ENCODE peak calls at places on chromosomes 4 and X, in five cellular contexts. I, R, E, B and Z are unnamed samples.

GRCh38 chr4:180084561-180084960 is 2158.6 kb upstream of the TENM3 start:
- DNase-seq in E (peak; percentile 43), I (no peak), B (no peak), R (no peak), Z (no peak)

GRCh38 chr4:14580061-14580460 is 422.2 kb upstream of the CPEB2 start:
- DNase-seq in R (no peak), B (no peak), E (no peak), I (no peak), Z (no peak)

GRCh38 chr4:183798249-183798920 is 106.7 kb upstream of the STOX2 start:
- DNase-seq in R (peak; percentile 8), I (no peak), E (no peak), B (no peak), Z (no peak)

GRCh38 chr4:109506890-109507289 is 53.2 kb upstream of the MCUB start:
- DNase-seq in B (no peak), R (no peak), I (no peak), E (peak; percentile 2), Z (no peak)

GRCh38 chr4:2636331-2636730 is 99.9 kb downstream of the FAM193A start:
- DNase-seq in B (no peak), I (no peak), R (no peak), E (no peak), Z (no peak)

GRCh38 chr4:1080961-1081688 is 32.2 kb downstream of the RNF212 start:
- DNase-seq in B (no peak), E (peak; percentile 71), I (peak; percentile 34), R (peak; percentile 46), Z (no peak)

GRCh38 chr4:89338206-89338605 is 30.6 kb upstream of the GPRIN3 start:
- DNase-seq in R (no peak), B (no peak), E (no peak), I (no peak), Z (no peak)

GRCh38 chrX:9859711-9860555 is 73.7 kb downstream of the SHROOM2 start:
- DNase-seq in I (no peak), E (peak; percentile 83), B (no peak), R (no peak), Z (peak; percentile 62)

GRCh38 chrX:63426519-63426918 is 75.4 kb upstream of the SPIN4 start:
- DNase-seq in B (no peak), R (no peak), I (no peak), E (no peak), Z (peak; percentile 16)

GRCh38 chr4:41006141-41006540 is 208.2 kb downstream of the APBB2 start:
- DNase-seq in E (peak; percentile 55), B (no peak), R (no peak), I (peak; percentile 45), Z (peak; percentile 55)

GRCh38 chrX:48540015-48540350 is 469 bp downstream of the TBC1D25 start:
- DNase-seq in E (peak; percentile 14), B (peak; percentile 59), I (peak; percentile 59), R (no peak), Z (peak; percentile 35)

GRCh38 chr4:119099227-119099910 is 36.3 kb upstream of the MYOZ2 start:
- DNase-seq in R (no peak), E (peak; percentile 62), B (no peak), I (peak; percentile 49), Z (peak; percentile 92)

GRCh38 chr4:74426101-74426500 is 18.8 kb upstream of the AREG start:
- DNase-seq in R (no peak), E (peak; percentile 91), I (peak; percentile 72), B (no peak), Z (peak; percentile 79)

GRCh38 chrX:37955273-37955672 is 51.1 kb upstream of the SYTL5 start:
- DNase-seq in E (no peak), I (no peak), B (no peak), R (no peak), Z (peak; percentile 28)

GRCh38 chr4:88705805-88706518 is 8.3 kb upstream of the NAP1L5 start:
- DNase-seq in R (no peak), I (peak; percentile 52), E (peak; percentile 57), B (no peak), Z (peak; percentile 23)

GRCh38 chr4:71186257-71186565 is 152.6 kb upstream of the SLC4A4 start:
- DNase-seq in I (no peak), R (no peak), E (no peak), B (no peak), Z (no peak)

GRCh38 chr4:146550161-146550560 is 28.4 kb upstream of the SLC10A7 start:
- DNase-seq in R (peak; percentile 22), E (no peak), B (no peak), I (no peak), Z (no peak)

GRCh38 chr4:74838746-74839370 is 44.5 kb upstream of the BTC start:
- DNase-seq in E (peak; percentile 18), I (peak; percentile 70), B (no peak), R (no peak), Z (peak; percentile 44)

GRCh38 chr4:141636771-141637460 is 533 bp downstream of the IL15 start:
- DNase-seq in I (peak; percentile 51), B (peak; percentile 17), E (peak; percentile 64), R (no peak), Z (peak; percentile 72)

GRCh38 chr4:118180776-118181175 is 146.5 kb downstream of the NDST3 start:
- DNase-seq in I (no peak), B (no peak), R (no peak), E (peak; percentile 47), Z (no peak)

GRCh38 chrX:136933617-136934145 is 53.2 kb upstream of the RBMX start:
- DNase-seq in I (no peak), B (no peak), R (no peak), E (no peak), Z (no peak)

GRCh38 chr4:120850048-120850599 is 72.4 kb downstream of the PRDM5 start:
- DNase-seq in B (no peak), E (peak; percentile 68), R (no peak), I (peak; percentile 41), Z (no peak)

GRCh38 chr4:2958446-2958845 is 4.8 kb downstream of the NOP14 start:
- DNase-seq in E (peak; percentile 47), I (no peak), B (no peak), R (no peak), Z (peak; percentile 56)

GRCh38 chr4:155667538-155668511 is 1.2 kb downstream of the GUCY1A1 start:
- DNase-seq in R (no peak), E (peak; percentile 27), B (no peak), I (peak; percentile 47), Z (peak; percentile 38)

GRCh38 chr4:98469776-98470175 is 188.6 kb downstream of the TSPAN5 start:
- DNase-seq in B (no peak), I (no peak), R (no peak), E (peak; percentile 21), Z (peak; percentile 34)

GRCh38 chr4:98468744-98469143 is 189.7 kb downstream of the TSPAN5 start:
- DNase-seq in I (peak; percentile 78), B (peak; percentile 48), E (peak; percentile 58), R (no peak), Z (no peak)

GRCh38 chr4:98473046-98473445 is 185.4 kb downstream of the TSPAN5 start:
- DNase-seq in I (no peak), R (peak; percentile 60), B (no peak), E (peak; percentile 13), Z (peak; percentile 27)

GRCh38 chr4:98470366-98470765 is 188.0 kb downstream of the TSPAN5 start:
- DNase-seq in R (no peak), I (no peak), E (no peak), B (no peak), Z (no peak)

DNA sequence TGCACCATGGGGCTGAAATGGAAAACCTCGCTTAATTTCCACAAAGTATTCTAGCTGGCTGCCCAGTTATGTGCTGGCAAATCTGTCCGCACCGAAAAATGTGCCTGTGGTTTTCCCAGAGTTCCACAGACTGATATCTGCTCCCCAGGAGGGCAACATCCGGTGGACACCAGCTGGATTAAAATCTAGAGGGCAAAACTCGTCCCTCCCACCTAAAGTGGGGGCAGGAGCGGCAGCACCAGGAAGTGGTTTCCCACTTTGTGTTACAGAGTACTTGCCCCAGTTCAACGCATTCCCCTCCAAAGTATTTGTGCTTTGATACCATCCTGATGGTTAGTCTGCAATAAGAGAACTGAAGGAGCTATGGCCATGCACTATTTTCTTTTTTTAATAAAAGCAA is 187.6 kb downstream of the TSPAN5 start:
- DNase-seq in E (no peak), I (peak; percentile 70), B (no peak), R (peak; percentile 78), Z (no peak)
- H3K4me3 ChIP-seq in E (no peak overlapping the region), I (no peak overlapping the region), B (no peak overlapping the region), R (no peak overlapping the region), Z (no peak overlapping the region)

DNA sequence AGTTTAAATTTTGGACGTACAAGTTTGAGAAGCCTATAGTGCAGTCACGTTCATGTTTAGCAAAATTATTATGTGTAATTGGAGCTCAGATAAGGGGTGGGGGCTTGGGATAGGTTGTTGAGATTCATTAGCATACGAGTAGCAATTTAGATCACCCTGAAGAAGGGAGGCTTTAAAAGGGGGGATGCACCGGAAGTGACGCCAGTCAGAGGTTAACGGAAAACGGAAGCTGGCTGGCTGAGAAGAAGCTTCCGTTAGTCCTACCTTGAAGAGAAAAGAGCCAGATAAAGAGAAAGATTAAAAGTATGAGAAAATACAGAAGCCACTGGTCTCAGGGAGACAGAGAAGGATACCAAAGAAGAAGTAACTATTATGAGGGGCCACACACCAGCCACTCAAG is 1.1 kb upstream of the NXT2 start:
- DNase-seq in R (no peak), B (no peak), I (no peak), E (no peak), Z (no peak)
- H3K4me3 ChIP-seq in R (no peak overlapping the region), B (no peak overlapping the region), I (no peak overlapping the region), E (no peak overlapping the region), Z (no peak overlapping the region)

DNA sequence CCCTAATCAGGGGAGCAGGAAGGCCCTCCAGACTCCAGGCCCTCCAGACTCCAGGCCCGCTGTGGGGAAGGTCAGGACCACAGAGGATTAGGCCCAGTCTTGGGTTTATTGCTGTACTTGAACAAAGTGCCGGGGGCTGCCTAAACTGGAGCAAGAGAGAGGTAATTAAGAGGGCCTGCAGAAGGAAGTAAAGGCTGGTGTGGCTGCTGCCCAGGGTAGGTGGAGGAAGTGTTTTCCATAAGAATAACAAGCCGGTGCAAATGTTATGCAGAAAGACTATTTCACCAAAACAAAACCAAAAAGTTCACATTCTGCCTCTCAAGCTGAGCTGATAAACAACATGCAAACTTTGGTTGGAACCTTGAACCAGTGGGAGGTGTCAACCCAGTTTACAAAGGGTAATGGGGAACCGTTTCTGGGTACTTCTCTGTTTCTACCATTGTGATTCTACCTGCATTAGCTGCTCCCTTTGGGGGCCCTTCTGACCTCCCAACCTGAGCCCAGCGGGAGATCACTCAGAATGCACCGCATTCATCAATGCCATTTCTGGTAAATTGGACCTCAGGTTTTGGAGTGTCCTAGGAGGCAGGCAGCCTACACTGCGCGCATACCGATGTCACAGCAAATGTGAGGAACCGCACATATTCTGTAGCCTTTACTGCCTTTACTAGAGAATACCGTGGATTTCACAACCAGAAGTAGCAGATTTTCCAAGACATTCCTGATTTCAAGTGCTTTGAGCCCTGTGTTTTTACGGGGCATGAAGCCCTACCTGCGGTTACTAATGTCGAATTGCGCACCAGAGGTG is 59.7 kb upstream of the BCOR start:
- DNase-seq in E (no peak), I (no peak), R (peak; percentile 46), B (no peak), Z (no peak)
- H3K4me3 ChIP-seq in E (peak overlapping the region; percentile 56), I (peak overlapping the region; percentile 39), R (peak overlapping the region; percentile 28), B (peak overlapping the region; percentile 47), Z (peak overlapping the region; percentile 54)

DNA sequence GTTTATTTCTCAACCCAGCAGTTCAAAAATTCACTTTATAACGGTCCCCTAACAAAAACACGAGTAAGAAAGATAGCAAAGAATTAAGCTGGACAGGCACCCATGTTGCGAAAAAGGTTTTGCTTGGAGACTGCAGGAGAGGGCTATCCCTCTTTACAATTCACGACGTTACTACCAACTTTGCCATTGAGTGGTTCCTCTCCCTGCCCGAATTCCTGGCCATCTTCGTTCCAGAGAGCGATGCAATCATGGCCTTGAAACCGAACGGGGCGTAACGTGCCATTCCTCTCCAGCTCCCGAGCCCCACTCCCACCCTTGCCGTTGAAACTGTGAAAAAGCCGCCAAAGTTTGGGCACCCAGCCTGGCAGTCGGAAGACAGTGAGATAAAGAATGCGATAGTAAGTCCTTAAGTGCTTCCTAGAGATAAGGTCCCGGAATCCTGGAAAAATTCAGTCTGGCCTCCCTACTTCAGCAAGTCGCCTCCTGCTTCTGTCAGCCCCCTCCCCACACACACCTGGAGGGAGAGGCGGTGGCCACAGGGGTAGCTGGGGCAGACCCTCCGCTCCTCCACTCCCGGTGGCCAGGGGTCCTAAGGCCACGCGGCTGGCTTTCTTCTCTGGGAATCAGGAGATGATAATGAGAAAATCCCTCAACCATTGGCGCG is 65.2 kb downstream of the FBXO8 start:
- DNase-seq in I (peak; percentile 34), B (no peak), R (no peak), E (no peak), Z (no peak)
- H3K4me3 ChIP-seq in I (peak overlapping the region; percentile 43), B (peak overlapping the region; percentile 13), R (no peak overlapping the region), E (no peak overlapping the region), Z (peak overlapping the region; percentile 52)